ENCODE peak calls at places on chromosomes 7 and 10, in seven cellular contexts. C, W, G, J, V, K and F are unnamed samples.

GRCh38 chr10:34575882-34576281 is 239.2 kb downstream of the PARD3 start:
- DNase-seq in K (no peak), V (no peak), W (no peak), J (no peak), G (no peak), C (no peak), F (no peak)

GRCh38 chr10:125991009-125991788 is 94.8 kb downstream of the FANK1 start:
- DNase-seq in J (no peak), V (no peak), K (no peak), W (no peak), C (no peak), G (no peak), F (no peak)

GRCh38 chr10:43978936-43979335 is 330.3 kb upstream of the ZNF32 start:
- DNase-seq in K (no peak), C (no peak), V (no peak), G (no peak), W (no peak), J (no peak), F (no peak)

GRCh38 chr10:52883996-52884871 is 111.7 kb upstream of the MBL2 start:
- DNase-seq in C (no peak), K (peak), J (peak), G (no peak), V (peak), W (peak), F (peak)

GRCh38 chr10:78316451-78316931 is 282.8 kb downstream of the RPS24 start:
- DNase-seq in K (no peak), J (no peak), C (peak), W (no peak), G (no peak), V (peak), F (no peak)

GRCh38 chr7:602341-603141 is 82.9 kb upstream of the PDGFA start:
- DNase-seq in K (peak), G (peak), J (no peak), W (peak), C (no peak), V (no peak), F (no peak)

GRCh38 chr7:43650457-43651052 is 67.6 kb downstream of the STK17A start:
- DNase-seq in J (no peak), C (no peak), K (no peak), V (no peak), W (no peak), G (no peak), F (no peak)

GRCh38 chr10:125325326-125325725 is 165.0 kb upstream of the CTBP2 start:
- DNase-seq in G (no peak), K (no peak), C (no peak), J (no peak), W (no peak), V (no peak), F (no peak)

GRCh38 chr10:70479161-70479531 is 579 bp downstream of the PALD1 start:
- DNase-seq in V (peak), G (no peak), J (peak), K (no peak), W (no peak), C (no peak), F (no peak)

GRCh38 chr10:70479626-70480253 is 1.2 kb downstream of the PALD1 start:
- DNase-seq in K (no peak), C (no peak), J (no peak), G (no peak), V (peak), W (no peak), F (no peak)

GRCh38 chr10:70480254-70480861 is 1.8 kb downstream of the PALD1 start:
- DNase-seq in K (no peak), J (no peak), C (no peak), W (no peak), V (peak), G (no peak), F (no peak)

GRCh38 chr10:70477661-70478162 is 855 bp upstream of the PALD1 start:
- DNase-seq in G (no peak), V (peak), W (peak), C (peak), K (peak), J (no peak), F (no peak)

DNA sequence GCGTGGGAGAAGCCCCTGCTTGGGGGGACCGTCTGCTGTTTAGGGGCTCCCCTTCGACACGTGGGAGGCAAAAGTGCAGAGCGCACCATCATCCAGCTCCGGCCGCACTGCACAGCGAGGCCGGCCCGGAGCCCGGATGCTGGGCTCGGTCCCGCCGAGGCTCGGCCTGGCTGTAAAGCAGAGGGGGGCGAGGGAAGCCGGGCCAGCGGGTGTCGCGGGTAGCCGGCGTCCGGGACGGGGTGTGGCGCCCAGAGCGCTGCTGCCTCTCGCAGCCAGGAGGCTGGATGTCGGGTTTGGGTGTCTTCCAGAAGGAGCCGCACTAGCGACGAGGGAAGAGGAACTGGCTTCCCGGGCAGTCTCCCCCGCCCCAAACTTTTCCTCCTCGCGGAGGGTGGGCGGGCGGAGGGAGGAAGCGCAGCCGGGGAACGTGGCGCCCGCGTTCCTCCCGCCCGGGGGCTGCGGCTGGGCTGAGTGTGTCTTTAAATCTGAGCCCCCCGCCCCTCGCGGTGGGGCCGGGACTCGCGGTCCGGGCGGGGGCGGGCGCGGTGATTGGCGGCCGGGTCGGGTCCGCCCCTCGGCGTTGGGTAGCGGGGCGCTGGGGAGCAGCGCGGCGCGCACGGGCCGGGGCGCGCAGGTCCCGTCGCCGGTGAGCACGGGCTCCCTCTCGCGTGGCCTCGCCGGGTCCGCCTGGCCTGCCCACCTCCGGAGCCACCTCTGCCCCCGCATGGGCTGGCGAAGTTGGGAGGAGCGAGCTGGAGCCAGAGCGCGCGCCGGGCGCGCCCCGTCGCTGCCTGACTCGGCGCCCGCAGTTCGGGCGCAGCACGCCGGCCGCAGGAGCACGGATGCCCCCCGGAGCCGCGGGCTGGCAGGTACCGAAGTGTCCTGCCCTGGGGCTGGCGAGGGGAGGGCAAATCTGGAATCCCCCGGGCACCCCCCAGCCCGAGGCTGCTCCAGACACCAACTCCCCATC is at the start of gene PALD1:
- DNase-seq in C (peak), K (peak), J (peak), G (peak), V (peak), W (no peak), F (peak)
- TF ChIP-seq POLR2A in C (peak), K (no peak), J (peak), G (no peak), V (no peak), W (no peak), F (no peak)

DNA sequence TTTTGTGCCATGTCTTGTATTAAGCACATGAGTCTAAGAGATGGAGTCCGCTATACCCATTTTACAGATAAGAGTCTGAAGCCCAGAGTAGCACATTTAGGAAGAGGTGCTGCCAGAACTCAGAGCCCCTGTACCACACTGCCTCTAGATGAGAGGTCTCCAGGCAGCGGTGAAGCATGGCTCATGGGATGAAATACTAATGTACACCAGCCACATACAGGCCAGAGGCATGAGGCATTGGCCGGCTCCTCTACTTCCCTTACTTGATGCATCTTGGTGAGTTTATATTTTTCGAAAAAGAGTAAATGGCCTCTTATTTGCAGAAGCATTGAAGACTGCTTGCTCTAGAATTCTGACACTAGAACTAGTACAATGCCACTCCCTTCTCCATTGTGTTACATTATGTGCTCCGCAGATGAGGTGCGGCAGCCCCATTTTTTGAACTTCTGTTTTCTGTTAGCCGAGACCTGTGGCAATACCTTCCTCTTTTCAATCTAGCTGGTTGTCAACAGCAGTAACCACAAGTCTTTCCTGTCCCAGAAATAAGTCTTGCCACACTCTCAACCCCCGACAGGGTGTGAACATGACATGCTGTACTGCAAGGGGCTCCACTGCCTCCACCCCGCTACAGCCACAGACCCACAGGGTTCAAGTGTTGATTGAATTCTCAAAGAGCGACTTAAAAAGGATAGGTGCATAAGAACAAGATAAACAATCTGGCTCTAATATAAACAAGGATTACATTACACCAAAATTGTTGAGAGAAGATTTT is 145.3 kb downstream of the CELF2 start:
- DNase-seq in C (no peak), J (no peak), V (peak), K (peak), W (no peak), G (peak), F (peak)
- TF ChIP-seq EP300 in C (no peak), J (no peak), V (no peak), K (no peak), W (no peak), G (no peak), F (peak)

GRCh38 chr7:87933953-87934698 is at the start of gene ADAM22:
- DNase-seq in G (peak), V (peak), K (peak), J (peak), C (peak), W (peak), F (peak)
- TF ChIP-seq POLR2A in G (no peak), V (peak), K (no peak), J (peak), C (no peak), W (peak), F (no peak)

DNA sequence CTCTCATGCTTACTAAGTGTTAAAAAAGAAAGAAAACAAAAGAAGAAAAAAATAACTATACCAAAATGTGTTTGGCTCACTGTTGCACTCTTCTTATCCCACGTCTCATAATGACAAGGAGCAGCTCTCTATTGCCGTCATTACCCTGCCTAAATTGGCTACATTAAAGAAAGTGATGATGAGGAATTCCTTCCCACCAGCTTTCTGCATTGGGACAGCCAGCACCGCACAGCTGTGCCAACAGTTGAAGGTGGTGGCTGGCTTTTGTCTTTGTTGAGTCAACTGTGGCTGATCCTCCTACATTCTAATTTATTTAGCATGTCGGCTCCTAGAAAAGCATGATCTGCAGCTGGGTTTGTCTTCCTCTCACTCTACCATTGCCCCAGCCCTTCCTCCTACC is 751.8 kb downstream of the KCNMA1 start:
- DNase-seq in W (no peak), J (no peak), C (no peak), K (no peak), V (no peak), G (no peak), F (no peak)
- TF ChIP-seq EP300 in W (no peak), J (no peak), C (no peak), K (no peak), V (no peak), G (no peak), F (peak)